ENCODE peak calls at places on chromosomes 4 and X, in eight cellular contexts. J is AG10803, N is HCT116, W is AG04450, I is GM06990, U is astrocyte, G is mesenchymal stem cell, B is cardiac fibroblast. P is an unnamed sample.

GRCh38 chr4:25299476-25300203 is 12.9 kb upstream of the ZCCHC4 start:
- DNase-seq in I (no peak), J (no peak), W (no peak), U (no peak), G (no peak), B (no peak), N (no peak), P (no peak)

GRCh38 chrX:15838017-15838416 is 16.6 kb downstream of the AP1S2 start:
- DNase-seq in W (no peak), U (no peak), G (no peak), B (no peak), I (no peak), J (no peak), N (no peak), P (no peak)

GRCh38 chr4:67083496-67083895 is 461.8 kb downstream of the CENPC start:
- DNase-seq in W (no peak), G (no peak), B (no peak), I (no peak), N (no peak), U (no peak), J (no peak), P (no peak)

GRCh38 chrX:46553935-46554334 is 8.7 kb upstream of the ZNF674 start:
- DNase-seq in J (no peak), W (no peak), I (no peak), N (no peak), G (no peak), U (no peak), B (no peak), P (no peak)

GRCh38 chr4:8333726-8334460 is 64.3 kb downstream of the HTRA3 start:
- DNase-seq in U (no peak), W (no peak), J (no peak), G (no peak), I (no peak), N (no peak), B (no peak), P (no peak)

GRCh38 chrX:55008571-55009358 is 8.6 kb downstream of the APEX2 start:
- DNase-seq in W (no peak), N (peak), J (peak), B (no peak), G (peak), I (no peak), U (peak), P (peak)

GRCh38 chr4:66091801-66092200 is 421.5 kb upstream of the EPHA5 start:
- DNase-seq in U (peak), W (no peak), N (no peak), G (no peak), J (no peak), I (no peak), B (no peak), P (no peak)

GRCh38 chrX:19990519-19991349 is at the start of gene BCLAF3:
- DNase-seq in W (peak), J (peak), B (peak), U (peak), N (peak), I (peak), G (peak), P (peak)

GRCh38 chrX:148517191-148517590 is 16.8 kb downstream of the AFF2 start:
- DNase-seq in B (no peak), W (no peak), U (no peak), I (no peak), G (no peak), J (peak), N (no peak), P (peak)

GRCh38 chrX:74434336-74434735 is 13.0 kb downstream of the SLC16A2 start:
- DNase-seq in G (no peak), N (no peak), I (no peak), W (no peak), B (no peak), U (no peak), J (no peak), P (no peak)

GRCh38 chr4:89242864-89243740 is 64.5 kb downstream of the GPRIN3 start:
- DNase-seq in G (peak), N (no peak), I (no peak), B (no peak), U (no peak), W (no peak), J (no peak), P (no peak)

GRCh38 chrX:63657821-63658220 is 127.2 kb downstream of the ARHGEF9 start:
- DNase-seq in U (peak), I (no peak), W (peak), B (peak), N (peak), G (peak), J (peak), P (peak)

DNA sequence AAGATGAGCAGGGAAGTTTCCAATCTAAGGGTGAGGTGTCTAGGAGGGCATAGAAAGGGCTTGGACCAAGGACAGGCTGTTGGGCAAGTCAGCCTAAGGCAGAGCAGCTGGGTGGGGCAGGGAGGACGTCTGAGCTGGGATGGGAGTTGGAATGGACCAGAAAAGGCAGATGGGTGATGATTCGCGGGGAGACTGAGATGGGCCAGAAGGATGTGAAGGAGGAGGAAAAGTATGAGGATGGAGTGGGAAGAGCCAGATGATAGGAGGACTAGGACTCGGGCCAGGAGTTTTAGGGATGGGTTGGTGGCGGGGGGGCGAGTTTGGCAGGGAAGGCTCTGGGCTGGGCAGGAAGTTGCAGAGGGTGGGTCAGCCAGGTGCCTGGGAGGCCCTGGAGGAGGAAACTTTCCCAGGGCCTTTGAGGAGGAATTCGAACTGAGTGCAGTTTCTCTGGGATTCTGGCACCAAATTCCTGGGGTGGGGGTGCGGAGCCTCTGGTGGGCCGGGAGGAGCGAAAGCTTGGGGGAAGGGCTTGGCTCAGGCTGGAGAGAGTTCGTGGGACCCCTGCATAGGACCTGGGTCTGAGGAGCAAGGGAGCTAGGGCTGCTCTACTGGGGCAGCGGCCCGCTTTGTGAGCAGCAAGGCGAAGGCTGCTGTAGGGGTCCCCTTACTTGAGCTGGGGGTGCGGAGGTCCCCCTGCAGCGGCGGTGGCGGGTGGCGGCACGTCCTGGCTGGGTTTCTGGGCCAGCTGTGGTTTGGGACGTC is 8.7 kb upstream of the TIMP1 start:
- DNase-seq in B (peak), G (peak), W (no peak), U (peak), N (no peak), I (no peak), J (peak), P (peak)
- H3K4me3 ChIP-seq in B (peak), G (no peak), W (peak), U (no peak), N (no peak), I (no peak), J (no peak), P (no peak)

DNA sequence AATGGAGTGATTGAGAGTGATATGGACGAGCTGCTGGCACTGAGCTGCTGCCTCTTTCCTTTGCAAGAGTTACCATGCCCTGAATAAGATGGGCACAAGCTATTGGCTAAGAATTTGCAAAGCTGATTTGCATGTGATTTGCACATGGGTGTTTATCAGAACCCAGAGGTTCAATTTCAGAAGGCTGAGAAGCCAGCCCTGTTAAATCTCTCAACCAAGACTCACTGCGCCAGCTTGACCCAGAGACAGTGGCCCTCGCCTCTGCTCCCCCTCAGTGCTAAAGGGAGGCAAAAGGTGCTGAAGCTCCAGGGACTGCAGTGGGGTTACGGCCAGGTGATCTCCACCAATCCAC is 701 bp downstream of the ARHGAP4 start:
- DNase-seq in I (no peak), U (no peak), B (no peak), W (no peak), G (no peak), J (no peak), N (no peak), P (no peak)
- H3K4me3 ChIP-seq in I (peak), U (no peak), B (no peak), W (no peak), G (no peak), J (no peak), N (peak), P (no peak)

DNA sequence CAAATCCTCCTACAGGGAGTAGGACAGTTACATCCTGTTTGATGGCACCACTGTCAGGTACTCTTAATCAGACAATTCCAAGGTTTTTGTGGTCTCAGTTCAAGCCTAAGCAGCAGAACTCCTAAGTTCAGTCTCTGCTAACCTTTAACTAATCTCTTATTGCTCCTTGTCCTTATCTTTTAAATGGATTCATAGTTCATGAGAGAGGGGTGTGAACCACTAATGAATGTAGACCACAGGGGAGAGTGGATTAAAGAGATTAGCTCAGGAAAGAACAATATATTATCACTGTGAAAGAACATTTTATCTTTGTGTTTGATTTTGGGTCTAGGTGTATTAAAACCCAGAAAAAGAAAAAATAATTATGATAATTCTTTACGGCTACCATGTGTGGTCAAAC is 168.9 kb downstream of the DCK start:
- DNase-seq in U (no peak), W (no peak), G (no peak), I (no peak), N (no peak), B (no peak), J (no peak), P (no peak)
- H3K4me3 ChIP-seq in U (no peak), W (no peak), G (no peak), I (no peak), N (no peak), B (no peak), J (no peak), P (no peak)

GRCh38 chr4:109912706-109913621 is at the start of gene EGF:
- DNase-seq in W (no peak), U (peak), G (peak), I (no peak), N (no peak), B (peak), J (peak), P (peak)

GRCh38 chr4:109916003-109916399 is 3.3 kb downstream of the EGF start:
- DNase-seq in I (no peak), J (no peak), G (no peak), W (no peak), N (no peak), B (no peak), U (no peak), P (no peak)

GRCh38 chr4:109915385-109916002 is 2.8 kb downstream of the EGF start:
- DNase-seq in I (no peak), W (no peak), B (no peak), N (no peak), G (no peak), U (no peak), J (no peak), P (no peak)

GRCh38 chr4:109913842-109914241 is 1.2 kb downstream of the EGF start:
- DNase-seq in G (no peak), U (no peak), J (no peak), I (no peak), N (no peak), W (no peak), B (no peak), P (no peak)

DNA sequence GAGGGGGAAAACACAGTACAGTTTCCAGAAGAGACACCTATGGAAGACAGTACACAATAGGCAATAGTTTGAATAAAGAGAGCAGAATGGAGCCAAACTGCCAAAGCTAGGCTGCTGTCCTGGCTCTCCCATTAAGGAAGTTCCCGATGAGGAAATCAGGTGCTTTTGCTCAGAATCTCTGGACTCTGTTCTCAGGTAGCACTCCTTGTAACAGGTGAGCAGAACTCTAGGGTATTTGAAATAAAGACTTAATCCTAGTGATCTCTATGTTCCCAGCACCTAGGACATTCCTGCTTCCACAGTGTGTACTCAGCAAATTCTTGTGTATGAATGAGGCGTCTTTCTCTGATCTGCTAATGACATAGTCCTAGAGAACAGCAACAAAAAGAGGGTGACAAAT is 1.7 kb downstream of the EGF start:
- DNase-seq in I (no peak), B (no peak), N (no peak), W (no peak), U (no peak), J (no peak), G (no peak), P (no peak)
- H3K4me3 ChIP-seq in I (no peak), B (no peak), N (no peak), W (no peak), U (no peak), J (no peak), G (no peak), P (no peak)

GRCh38 chrX:85365370-85365995 is 14.0 kb downstream of the POF1B start:
- DNase-seq in N (no peak), U (no peak), I (no peak), W (no peak), G (no peak), B (no peak), J (no peak), P (no peak)
- H3K4me3 ChIP-seq in N (no peak), U (no peak), I (no peak), W (no peak), G (no peak), B (no peak), J (no peak), P (no peak)

GRCh38 chrX:71637848-71638247 is 19.5 kb upstream of the CXCR3 start:
- DNase-seq in J (peak), N (no peak), B (peak), W (no peak), I (no peak), G (peak), U (peak), P (peak)
- H3K4me3 ChIP-seq in J (peak), N (no peak), B (peak), W (no peak), I (no peak), G (peak), U (no peak), P (peak)

DNA sequence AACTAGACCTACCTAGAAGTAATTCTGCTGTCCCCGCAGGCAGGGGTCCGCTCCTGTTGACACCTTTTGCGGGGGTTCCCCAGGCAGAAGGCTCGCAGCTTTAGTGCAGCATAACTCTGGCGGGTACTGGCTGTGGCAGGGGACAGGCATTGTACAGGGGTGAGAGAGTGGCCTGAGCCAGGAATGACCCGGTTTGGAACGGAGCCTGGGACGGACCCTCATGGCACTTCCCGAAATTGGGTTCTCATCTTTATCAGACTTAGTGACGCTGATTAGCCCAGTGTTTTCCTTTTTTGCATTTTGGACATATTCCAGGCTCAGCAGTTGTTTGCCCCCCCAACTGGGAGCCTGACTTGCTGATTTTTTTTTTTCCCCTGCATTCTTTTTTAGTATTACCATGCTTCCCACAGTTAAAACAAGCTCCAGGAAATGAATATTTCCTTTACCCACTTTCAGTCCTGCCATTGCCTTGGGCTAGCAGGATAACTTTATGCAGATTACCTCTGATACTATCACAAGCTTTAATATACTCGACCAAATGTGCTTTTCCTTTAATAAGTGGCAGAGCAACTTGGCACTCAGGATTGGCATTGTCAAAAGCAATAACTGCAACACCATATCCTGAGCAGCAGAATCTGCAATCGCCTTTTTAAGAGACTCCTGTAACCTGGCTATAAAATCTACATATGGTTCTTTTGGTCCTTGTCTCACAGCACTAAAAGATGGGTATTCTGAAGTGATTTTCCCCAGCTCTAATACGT is 55.9 kb upstream of the WDR1 start:
- DNase-seq in W (no peak), U (no peak), J (no peak), I (no peak), B (peak), G (no peak), N (no peak), P (no peak)
- H3K4me3 ChIP-seq in W (no peak), U (no peak), J (no peak), I (no peak), B (no peak), G (no peak), N (no peak), P (no peak)

GRCh38 chrX:103309860-103310591 is 764 bp downstream of the BEX2 start:
- DNase-seq in U (no peak), W (no peak), J (no peak), N (no peak), I (no peak), B (no peak), G (no peak), P (no peak)
- H3K4me3 ChIP-seq in U (peak), W (no peak), J (no peak), N (peak), I (peak), B (peak), G (peak), P (peak)

GRCh38 chrX:107654778-107655761 is 26.8 kb downstream of the PRPS1 start:
- DNase-seq in I (peak), J (peak), U (peak), N (peak), B (peak), G (peak), W (peak), P (peak)
- H3K4me3 ChIP-seq in I (no peak), J (peak), U (peak), N (no peak), B (no peak), G (peak), W (no peak), P (no peak)

GRCh38 chr4:121071640-121072037 is 696 bp downstream of the NDNF start:
- DNase-seq in J (no peak), B (no peak), I (no peak), N (no peak), G (no peak), W (no peak), U (no peak), P (no peak)

GRCh38 chr4:121070696-121071639 is 1.4 kb downstream of the NDNF start:
- DNase-seq in N (no peak), J (peak), G (peak), B (peak), U (no peak), W (no peak), I (peak), P (peak)

GRCh38 chr4:121072836-121073362 is 564 bp upstream of the NDNF start:
- DNase-seq in J (no peak), W (no peak), N (no peak), U (no peak), G (no peak), I (peak), B (no peak), P (no peak)

GRCh38 chr4:121072080-121072835 is at the start of gene NDNF:
- DNase-seq in J (peak), U (peak), W (no peak), G (peak), B (peak), N (no peak), I (peak), P (peak)

GRCh38 chr4:121073672-121074386 is 1.5 kb upstream of the NDNF start:
- DNase-seq in W (no peak), B (no peak), G (no peak), J (no peak), U (no peak), N (no peak), I (no peak), P (no peak)
- H3K4me3 ChIP-seq in W (no peak), B (no peak), G (no peak), J (no peak), U (no peak), N (no peak), I (no peak), P (no peak)